ENCODE peak calls at places on chromosomes 4 and X, in five cellular contexts. L is CD8-positive, alpha-beta T cell; R is body of pancreas; K is stomach; P is sigmoid colon. A is an unnamed sample. For H3K36me3, the result is how much of the 10 kb centered on the place peaks cover.

GRCh38 chrX:94400488-94400887 is 726.5 kb downstream of the FAM133A start:
- DNase-seq in L (no peak), R (no peak), K (peak), P (no peak), A (no peak)

GRCh38 chr4:45621926-45622325 is 501.9 kb downstream of the GABRG1 start:
- DNase-seq in K (no peak), L (no peak), R (no peak), P (no peak), A (no peak)

GRCh38 chrX:103800318-103800717 is 23.7 kb downstream of the PLP1 start:
- DNase-seq in L (no peak), R (no peak), K (no peak), P (no peak), A (no peak)

GRCh38 chrX:118211891-118212816 is 95.5 kb upstream of the KLHL13 start:
- DNase-seq in R (no peak), P (no peak), K (no peak), L (no peak), A (no peak)

GRCh38 chr4:39255266-39255665 is 72.9 kb downstream of the WDR19 start:
- DNase-seq in P (no peak), R (no peak), K (no peak), L (no peak), A (no peak)

GRCh38 chr4:171813195-171813955 is at the start of gene GALNTL6:
- DNase-seq in R (no peak), K (no peak), L (no peak), P (peak), A (no peak)

GRCh38 chr4:156957558-156957957 is 14.0 kb downstream of the PDGFC start:
- DNase-seq in K (no peak), R (no peak), L (no peak), P (no peak), A (no peak)

GRCh38 chr4:154566639-154567204 is 3.9 kb downstream of the FGB start:
- DNase-seq in R (no peak), L (no peak), P (no peak), K (no peak), A (no peak)

GRCh38 chr4:138444260-138444659 is 202.1 kb upstream of the SLC7A11 start:
- DNase-seq in L (no peak), P (no peak), K (no peak), R (no peak), A (no peak)

GRCh38 chrX:38061335-38061734 is 55.0 kb downstream of the SYTL5 start:
- DNase-seq in K (no peak), L (no peak), R (no peak), P (no peak), A (no peak)

GRCh38 chrX:26848511-26848910 is 614.6 kb downstream of the PPP4R3C start:
- DNase-seq in K (no peak), R (no peak), L (no peak), P (no peak), A (no peak)

GRCh38 chrX:106899276-106899675 is 3.9 kb downstream of the RIPPLY1 start:
- DNase-seq in P (no peak), K (no peak), L (no peak), R (no peak), A (no peak)

GRCh38 chrX:103805860-103806259 is 26.2 kb downstream of the RAB9B start:
- DNase-seq in K (no peak), L (no peak), R (no peak), P (no peak), A (no peak)

GRCh38 chr4:54215379-54216072 is 13.6 kb upstream of the PDGFRA start:
- DNase-seq in K (no peak), L (no peak), R (no peak), P (no peak), A (no peak)

GRCh38 chr4:143489116-143489515 is 24.4 kb upstream of the SMARCA5 start:
- DNase-seq in P (no peak), L (no peak), R (no peak), K (no peak), A (no peak)

GRCh38 chr4:7291372-7292135 is 99.2 kb downstream of the SORCS2 start:
- DNase-seq in P (peak), K (no peak), R (no peak), L (no peak), A (peak)

GRCh38 chrX:49089553-49089952 is 9.9 kb upstream of the WDR45 start:
- DNase-seq in L (no peak), R (no peak), P (no peak), K (no peak), A (no peak)

GRCh38 chr4:8867624-8868320 is 3.9 kb downstream of the HMX1 start:
- DNase-seq in R (no peak), L (no peak), P (no peak), K (no peak), A (no peak)

GRCh38 chr4:3013839-3014350 is 50.5 kb downstream of the GRK4 start:
- DNase-seq in K (peak), L (no peak), R (peak), P (no peak), A (no peak)

GRCh38 chr4:41258783-41259182 is 2.1 kb downstream of the UCHL1 start:
- DNase-seq in L (no peak), R (no peak), P (no peak), K (no peak), A (no peak)

GRCh38 chr4:15918484-15919129 is 19.9 kb downstream of the FGFBP1 start:
- DNase-seq in P (no peak), L (no peak), K (peak), R (peak), A (no peak)

GRCh38 chrX:3346436-3347329 is at the start of gene MXRA5:
- DNase-seq in K (no peak), L (no peak), P (peak), R (peak), A (no peak)

GRCh38 chr4:86848732-86849617 is at the start of gene SLC10A6:
- DNase-seq in L (no peak), R (no peak), P (no peak), K (no peak), A (no peak)

GRCh38 chr4:77821775-77822174 is 2.6 kb upstream of the CNOT6L start:
- DNase-seq in P (no peak), K (no peak), R (no peak), L (peak), A (no peak)

GRCh38 chr4:54959656-54960055 is 165.7 kb downstream of the KDR start:
- DNase-seq in R (no peak), K (no peak), L (no peak), P (no peak), A (no peak)

GRCh38 chr4:68581382-68582338 is 5.5 kb upstream of the UGT2B17 start:
- DNase-seq in R (no peak), P (no peak), L (no peak), K (no peak), A (no peak)

GRCh38 chr4:74675673-74676279 is 118.5 kb downstream of the BTC start:
- DNase-seq in P (no peak), L (no peak), K (no peak), R (peak), A (no peak)

GRCh38 chr4:6327220-6327917 is 57.7 kb downstream of the WFS1 start:
- DNase-seq in K (peak), L (peak), P (peak), R (peak), A (peak)

GRCh38 chr4:7043521-7044414 is 596 bp downstream of the TADA2B start:
- DNase-seq in P (peak), K (peak), L (peak), R (peak), A (peak)

GRCh38 chr4:30720656-30721352 is 635 bp downstream of the PCDH7 start:
- DNase-seq in P (peak), R (peak), K (no peak), L (no peak), A (peak)
- TF ChIP-seq CTCF in P (no peak), R (no peak), K (no peak), L (no peak), A (no peak)

DNA sequence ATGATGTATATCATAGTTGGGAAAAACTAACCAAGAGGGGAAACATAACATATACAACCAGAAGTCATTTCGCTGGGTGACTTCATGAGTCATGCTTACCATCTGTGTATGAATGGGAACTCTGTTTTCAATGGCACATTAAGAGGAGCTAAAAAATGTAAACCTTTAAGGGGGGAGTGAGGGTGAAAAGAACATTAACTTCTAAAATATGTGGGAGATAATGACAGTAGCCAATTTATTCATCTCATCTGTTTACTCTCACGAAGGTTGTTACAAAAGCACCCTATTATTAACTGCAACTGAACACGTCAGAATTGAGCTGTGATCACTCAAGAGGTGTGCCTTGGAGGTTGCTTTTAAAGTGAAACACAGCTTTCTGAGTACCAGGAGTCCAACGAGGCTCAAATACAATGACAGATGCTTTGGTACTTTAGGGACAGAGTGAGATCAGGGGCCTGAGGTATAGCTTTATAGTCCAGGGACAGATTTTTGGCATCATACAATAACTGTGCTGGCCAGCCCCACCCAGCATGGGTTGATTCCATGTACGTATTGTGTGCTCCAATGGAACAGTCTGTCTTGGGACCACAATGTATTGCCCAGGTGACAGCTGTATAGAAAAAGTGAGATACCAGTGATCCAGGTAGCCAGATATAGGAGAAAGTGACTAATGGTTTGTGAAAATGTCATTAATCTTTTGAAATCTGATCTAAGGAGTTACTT is 107.3 kb downstream of the AMMECR1 start:
- DNase-seq in K (no peak), P (no peak), R (no peak), L (no peak), A (no peak)
- H3K27ac ChIP-seq in K (no peak), P (no peak), R (no peak), L (no peak), A (no peak)

GRCh38 chrX:109890300-109890699 is 112.6 kb upstream of the TMEM164 start:
- DNase-seq in P (no peak), K (no peak), R (no peak), L (no peak), A (no peak)
- H3K36me3 ChIP-seq in P (under half), K (under half), R (under half), L (under half), A (under half)

GRCh38 chr4:33961751-33962150 is 2282.6 kb downstream of the ARAP2 start:
- DNase-seq in K (no peak), L (no peak), R (no peak), P (no peak), A (no peak)

GRCh38 chr4:33966808-33967207 is 2277.5 kb downstream of the ARAP2 start:
- DNase-seq in K (no peak), P (no peak), L (no peak), R (no peak), A (no peak)
- TF ChIP-seq CTCF in K (no peak), P (no peak), L (no peak), R (no peak), A (no peak)

DNA sequence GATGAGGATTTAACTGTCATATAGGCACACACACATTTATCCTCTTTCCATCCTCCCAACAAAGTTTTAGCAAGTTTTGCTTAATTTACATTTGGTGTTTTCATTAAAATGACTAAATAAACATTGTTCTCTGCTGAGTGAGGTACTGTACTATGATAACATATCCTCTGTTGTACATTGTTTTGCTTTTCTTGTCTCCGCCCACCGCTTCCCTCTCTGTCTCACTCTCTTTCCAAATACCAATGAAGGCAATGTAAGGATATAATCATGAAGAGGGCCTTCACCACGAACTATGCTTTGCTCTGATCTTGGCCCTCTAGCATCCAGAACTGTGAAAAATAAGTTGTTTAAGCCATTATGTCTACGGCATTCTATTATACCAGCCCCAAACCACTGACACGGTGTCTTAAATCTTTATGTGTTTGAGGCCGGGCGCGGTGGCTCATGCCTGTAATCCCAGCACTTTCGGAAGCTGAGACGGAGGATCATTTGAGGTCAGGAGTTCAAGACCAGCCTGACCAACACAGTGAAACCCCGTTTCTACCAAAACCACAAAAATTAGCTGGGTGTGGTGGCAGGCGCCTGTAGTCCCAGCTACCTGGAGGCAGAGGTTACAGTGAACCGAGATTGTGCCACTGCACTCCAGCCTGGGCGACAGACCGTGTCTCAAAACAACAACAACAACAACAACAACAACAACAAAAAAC is 65.3 kb downstream of the HPRT1 start:
- DNase-seq in L (no peak), P (no peak), R (no peak), K (no peak), A (no peak)
- H3K27ac ChIP-seq in L (no peak), P (no peak), R (no peak), K (no peak), A (no peak)

GRCh38 chr4:48854395-48854683 is 23.5 kb downstream of the OCIAD1 start:
- DNase-seq in L (no peak), K (no peak), R (no peak), P (no peak), A (no peak)
- H3K36me3 ChIP-seq in L (under half), K (half or more), R (under half), P (half or more), A (half or more)

GRCh38 chrX:130715299-130715698 is 187.7 kb downstream of the ENOX2 start:
- DNase-seq in K (no peak), P (no peak), R (no peak), L (no peak), A (no peak)

GRCh38 chrX:130718137-130718536 is 184.9 kb downstream of the ENOX2 start:
- DNase-seq in P (no peak), K (no peak), L (no peak), R (no peak), A (no peak)

GRCh38 chrX:130714665-130715064 is 188.3 kb downstream of the ENOX2 start:
- DNase-seq in R (no peak), P (no peak), K (no peak), L (no peak), A (no peak)

GRCh38 chrX:130716822-130717405 is 186.1 kb downstream of the ENOX2 start:
- DNase-seq in R (no peak), K (no peak), P (no peak), L (no peak), A (no peak)

GRCh38 chrX:130719399-130719798 is 183.6 kb downstream of the ENOX2 start:
- DNase-seq in K (no peak), P (no peak), L (no peak), R (no peak), A (no peak)
- TF ChIP-seq CTCF in K (no peak), P (no peak), L (no peak), R (no peak), A (no peak)

A was measured in tibial artery.